ENCODE peak calls at places on chromosome 10, in seven cellular contexts. R is fibroblast of the conjunctiva; H is NCI-H69; Y is stimulated activated CD8-positive, alpha-beta memory T cell treated with anti-CD3 and anti-CD28 coated beads, Interleukin-7, amount 100 ng/mL, for 4 hours; D is activated naive CD4-positive, alpha-beta T cell; L is SW 1271; X is ecto neural progenitor cell. W is an unnamed sample.

GRCh38 chr10:20466731-20467130 is 430.4 kb downstream of the NEBL start:
- DNase-seq in L (no peak), Y (no peak), H (no peak), X (no peak), D (no peak), R (peak), W (no peak)

GRCh38 chr10:44890721-44891550 is 20.2 kb upstream of the TMEM72 start:
- DNase-seq in X (peak), Y (no peak), R (no peak), D (no peak), L (no peak), H (no peak), W (no peak)

GRCh38 chr10:63930584-63930983 is 409.4 kb downstream of the REEP3 start:
- DNase-seq in X (no peak), Y (no peak), L (no peak), R (no peak), H (no peak), D (no peak), W (no peak)

GRCh38 chr10:62335326-62335725 is 38.8 kb upstream of the ZNF365 start:
- DNase-seq in H (no peak), Y (no peak), X (no peak), L (no peak), D (no peak), R (no peak), W (peak)

GRCh38 chr10:78437407-78437768 is 403.7 kb downstream of the RPS24 start:
- DNase-seq in Y (no peak), L (no peak), H (no peak), R (no peak), D (no peak), X (no peak), W (no peak)

GRCh38 chr10:128009768-128010167 is 102.9 kb downstream of the PTPRE start:
- DNase-seq in L (no peak), H (no peak), X (no peak), D (no peak), Y (no peak), R (no peak), W (no peak)

GRCh38 chr10:21687197-21687993 is 153.4 kb downstream of the MLLT10 start:
- DNase-seq in D (no peak), X (no peak), Y (no peak), L (no peak), H (no peak), R (peak), W (no peak)

GRCh38 chr10:38127812-38128211 is 33.7 kb downstream of the ZNF37A start:
- DNase-seq in D (no peak), X (no peak), R (no peak), L (no peak), Y (no peak), H (no peak), W (no peak)

GRCh38 chr10:67772894-67773511 is 65.0 kb downstream of the DNAJC12 start:
- DNase-seq in R (no peak), Y (no peak), X (no peak), D (no peak), L (no peak), H (no peak), W (no peak)

GRCh38 chr10:79178614-79179403 is 110.0 kb downstream of the ZMIZ1 start:
- DNase-seq in R (peak), Y (no peak), H (peak), L (no peak), D (no peak), X (peak), W (no peak)

GRCh38 chr10:25564351-25564750 is 369.7 kb upstream of the MYO3A start:
- DNase-seq in Y (no peak), L (no peak), R (no peak), D (no peak), X (no peak), H (no peak), W (no peak)

GRCh38 chr10:74262856-74263255 is 111.8 kb downstream of the ADK start:
- DNase-seq in X (no peak), R (peak), D (no peak), H (no peak), Y (no peak), L (no peak), W (no peak)

GRCh38 chr10:44776181-44776580 is 135.0 kb upstream of the TMEM72 start:
- DNase-seq in D (no peak), H (no peak), R (no peak), X (no peak), L (no peak), Y (no peak), W (no peak)

GRCh38 chr10:130453721-130454542 is 317.7 kb downstream of the GLRX3 start:
- DNase-seq in X (no peak), Y (no peak), H (no peak), R (no peak), D (no peak), L (no peak), W (no peak)

GRCh38 chr10:102419561-102420442 is 834 bp upstream of the FBXL15 start:
- DNase-seq in X (peak), R (no peak), D (peak), Y (peak), H (peak), L (no peak), W (peak)